ENCODE peak calls at places on chromosomes 16 and 17, in eight cellular contexts. I is NT2/D1, O is IMR-90, T is neuronal stem cell, J is Karpas-422, Q is SK-N-SH, M is trophoblast cell, X is fibroblast of lung. L is an unnamed sample.

GRCh38 chr17:2924211-2924610 is 128.0 kb downstream of the RAP1GAP2 start:
- DNase-seq in I (no peak), O (peak; percentile 65), T (no peak), J (no peak), Q (peak; percentile 72), M (no peak), X (peak; percentile 57), L (no peak)

GRCh38 chr16:86494565-86495356 is 15.6 kb upstream of the FOXF1 start:
- DNase-seq in I (no peak), O (no peak), T (no peak), J (no peak), Q (no peak), M (no peak), X (no peak), L (no peak)

GRCh38 chr17:59893617-59894100 is 738 bp downstream of the RPS6KB1 start:
- DNase-seq in I (peak; percentile 13), O (peak; percentile 8), T (peak; percentile 27), J (peak; percentile 75), Q (peak; percentile 45), M (peak; percentile 45), X (peak; percentile 21), L (peak; percentile 47)

GRCh38 chr17:73131993-73132595 is 32.7 kb upstream of the SSTR2 start:
- DNase-seq in I (peak; percentile 66), O (no peak), T (no peak), J (peak; percentile 98), Q (no peak), M (no peak), X (no peak), L (no peak)

GRCh38 chr17:82105882-82106696 is 8.1 kb upstream of the FASN start:
- DNase-seq in I (peak; percentile 44), O (peak; percentile 37), T (no peak), J (peak; percentile 92), Q (peak; percentile 97), M (peak; percentile 91), X (peak; percentile 35), L (peak; percentile 78)

GRCh38 chr17:82036634-82037112 is 824 bp downstream of the DCXR start:
- DNase-seq in I (no peak), O (no peak), T (no peak), J (no peak), Q (no peak), M (peak; percentile 40), X (no peak), L (no peak)

GRCh38 chr17:7502171-7502847 is 18.1 kb downstream of the POLR2A start:
- DNase-seq in I (no peak), O (no peak), T (no peak), J (no peak), Q (no peak), M (no peak), X (no peak), L (no peak)

GRCh38 chr16:87068751-87069150 is 248.4 kb downstream of the C16orf95 start:
- DNase-seq in I (no peak), O (no peak), T (no peak), J (no peak), Q (no peak), M (no peak), X (no peak), L (no peak)

GRCh38 chr17:17506181-17506741 is 10.1 kb upstream of the RASD1 start:
- DNase-seq in I (no peak), O (no peak), T (no peak), J (no peak), Q (peak; percentile 57), M (no peak), X (no peak), L (peak; percentile 42)

DNA sequence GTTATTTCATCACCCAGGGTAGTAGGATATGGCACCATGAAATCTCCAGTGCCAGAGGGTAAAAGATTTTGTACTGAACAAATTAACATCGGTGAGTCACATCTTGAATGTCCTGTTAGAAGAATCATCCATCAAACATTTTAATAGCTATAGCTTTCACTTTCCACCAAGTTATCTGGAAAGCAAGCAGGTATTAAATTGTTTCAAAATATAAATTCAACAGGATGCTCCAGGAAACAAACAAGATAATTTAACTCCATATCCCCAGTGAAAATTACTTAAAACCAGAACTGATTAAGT is 2.4 kb downstream of the VEZF1 start:
- DNase-seq in I (no peak), O (peak; percentile 25), T (no peak), J (no peak), Q (peak; percentile 48), M (peak; percentile 50), X (peak; percentile 41), L (no peak)
- H3K9ac ChIP-seq in I (no peak overlapping the region), O (no peak overlapping the region), T (no peak overlapping the region), J (peak overlapping the region; percentile 17), Q (peak overlapping the region; percentile 98), M (no peak overlapping the region), X (no peak overlapping the region), L (peak overlapping the region; percentile 7)

DNA sequence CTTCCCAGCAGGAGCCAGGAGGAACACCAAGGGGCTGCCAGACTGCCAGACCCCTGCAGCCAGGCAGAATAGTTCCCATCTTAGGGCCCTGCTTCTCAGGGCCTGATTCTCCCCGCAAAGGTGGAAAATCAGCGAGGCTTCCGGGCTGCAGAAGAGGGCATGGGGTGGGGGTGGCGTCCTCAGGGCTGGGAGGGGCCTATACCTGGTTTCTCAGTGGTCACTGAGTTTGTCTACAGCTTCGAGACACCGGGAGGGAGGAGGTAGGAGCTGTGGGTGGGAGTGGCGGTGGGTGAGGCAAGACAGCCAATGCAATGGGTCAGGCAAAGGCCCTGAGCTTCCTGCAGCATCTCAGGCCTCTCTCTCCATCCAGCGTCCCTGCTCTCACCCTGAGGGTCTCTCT is 14.3 kb downstream of the LRRC75A start:
- DNase-seq in I (no peak), O (no peak), T (no peak), J (no peak), Q (no peak), M (no peak), X (no peak), L (no peak)
- H3K9ac ChIP-seq in I (peak overlapping the region; percentile 57), O (peak overlapping the region; percentile 39), T (no peak overlapping the region), J (no peak overlapping the region), Q (peak overlapping the region; percentile 67), M (no peak overlapping the region), X (no peak overlapping the region), L (no peak overlapping the region)

DNA sequence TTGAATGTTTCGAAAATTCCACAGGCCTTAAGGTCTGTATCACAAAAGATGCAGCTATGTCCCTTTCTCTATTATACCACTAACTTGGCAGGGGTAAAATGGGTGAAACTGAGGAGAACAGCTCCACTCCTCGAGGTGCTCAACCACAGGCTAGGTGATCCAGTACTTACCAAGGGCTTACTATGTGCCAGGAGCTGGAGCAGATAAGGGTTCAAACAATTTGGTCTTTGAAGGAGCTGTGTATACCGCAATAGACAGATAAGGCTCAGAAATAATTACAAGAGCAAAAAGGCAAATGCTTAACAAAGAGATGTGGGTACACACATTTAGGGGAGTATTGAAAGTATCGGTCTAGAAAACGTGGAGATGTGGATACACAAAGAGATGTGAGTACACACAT is 1.5 kb downstream of the XPO6 start:
- DNase-seq in I (no peak), O (no peak), T (no peak), J (no peak), Q (no peak), M (no peak), X (no peak), L (no peak)
- H3K9ac ChIP-seq in I (peak overlapping the region; percentile 92), O (peak overlapping the region; percentile 97), T (no peak overlapping the region), J (peak overlapping the region; percentile 89), Q (peak overlapping the region; percentile 88), M (no peak overlapping the region), X (peak overlapping the region; percentile 87), L (peak overlapping the region; percentile 84)

DNA sequence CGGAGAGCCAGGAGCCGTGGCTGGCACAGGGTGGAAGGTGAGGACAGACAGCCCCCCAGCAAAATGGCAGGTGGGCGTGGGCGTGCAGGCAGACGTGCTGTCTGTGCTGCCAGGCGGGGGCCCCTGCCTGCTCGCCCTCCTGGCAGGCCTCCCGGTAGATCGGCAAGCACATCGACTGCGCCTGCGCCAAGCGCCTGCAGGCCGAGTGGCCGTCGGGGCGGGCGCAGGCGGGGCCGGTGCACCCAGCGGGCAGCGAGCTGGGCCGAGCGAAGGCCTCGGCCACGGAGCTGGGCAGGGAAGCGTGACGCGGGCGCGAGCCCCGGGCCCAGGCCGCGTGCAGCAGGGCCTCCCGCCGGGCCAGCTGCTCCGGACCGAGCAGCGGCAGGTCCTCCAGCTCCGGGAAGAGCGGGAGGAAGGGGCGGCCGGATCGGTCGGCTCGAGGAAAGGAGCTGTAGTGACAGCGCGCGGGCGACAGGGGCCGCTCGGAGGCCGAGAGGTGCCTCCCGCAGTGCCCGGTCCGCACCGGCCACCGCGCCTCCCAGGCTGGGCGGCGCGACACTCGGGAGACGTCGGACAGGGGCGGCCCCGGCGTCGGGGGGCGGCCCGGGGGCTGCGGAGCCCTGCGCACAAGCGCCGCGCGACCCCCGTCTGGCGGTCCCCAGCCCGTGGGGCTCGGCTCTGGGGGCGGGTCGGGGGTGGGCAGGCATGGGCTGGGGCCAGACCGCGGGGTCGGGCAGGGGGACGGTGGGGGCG is 16.9 kb downstream of the GRIN2C start:
- DNase-seq in I (no peak), O (peak; percentile 46), T (peak; percentile 48), J (no peak), Q (peak; percentile 99), M (peak; percentile 55), X (peak; percentile 51), L (peak; percentile 67)
- H3K9ac ChIP-seq in I (peak overlapping the region; percentile 87), O (peak overlapping the region; percentile 2), T (peak overlapping the region; percentile 77), J (no peak overlapping the region), Q (no peak overlapping the region), M (no peak overlapping the region), X (no peak overlapping the region), L (no peak overlapping the region)

DNA sequence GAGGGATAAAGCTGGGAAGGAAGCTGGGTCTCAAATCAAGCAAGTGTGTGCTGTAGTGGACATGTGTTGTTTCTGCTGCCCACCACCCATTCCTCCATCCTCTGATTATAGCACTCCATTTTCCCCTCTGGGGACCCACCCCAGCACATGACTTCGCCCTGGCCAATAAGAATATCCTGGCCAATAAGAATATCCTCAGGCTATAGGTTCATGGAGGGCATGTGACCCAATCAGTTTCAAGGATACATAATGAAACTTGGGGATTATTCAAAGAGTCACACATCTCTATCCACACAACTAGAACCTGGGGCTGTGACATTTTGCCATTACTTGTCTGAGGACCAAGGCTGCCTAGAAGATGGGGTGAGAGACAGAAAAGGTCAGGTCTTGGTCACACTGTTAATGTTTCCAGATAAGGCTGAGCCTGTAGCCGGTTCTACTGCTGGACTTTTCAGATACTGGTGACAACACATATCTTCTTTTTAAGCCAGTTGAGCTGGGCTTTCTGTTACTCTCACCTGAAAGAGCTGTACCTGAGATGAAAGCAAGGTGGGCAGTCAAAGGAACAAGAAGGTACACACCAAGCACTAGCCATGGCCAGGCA is 33.7 kb downstream of the MYO18A start:
- DNase-seq in I (no peak), O (no peak), T (no peak), J (peak; percentile 49), Q (no peak), M (no peak), X (no peak), L (no peak)
- H3K9ac ChIP-seq in I (no peak overlapping the region), O (no peak overlapping the region), T (no peak overlapping the region), J (no peak overlapping the region), Q (no peak overlapping the region), M (no peak overlapping the region), X (no peak overlapping the region), L (no peak overlapping the region)